ENCODE peak calls at places on chromosomes 16 and 17, in four cellular contexts. Q, T, Y and N are unnamed samples.

GRCh38 chr17:69287168-69287567 is 39.8 kb downstream of the ABCA5 start:
- DNase-seq in Q (no peak), Y (no peak), T (no peak), N (peak)

GRCh38 chr17:2259769-2260536 is 43.6 kb downstream of the SMG6 start:
- DNase-seq in Q (no peak), T (no peak), Y (peak), N (peak)

GRCh38 chr17:81976332-81977210 is 858 bp upstream of the ASPSCR1 start:
- DNase-seq in T (no peak), Q (no peak), Y (peak), N (peak)

GRCh38 chr16:72443809-72444208 is 271.9 kb upstream of the PMFBP1 start:
- DNase-seq in Y (no peak), Q (no peak), T (no peak), N (no peak)

GRCh38 chr16:1550696-1551095 is 17.2 kb downstream of the TMEM204 start:
- DNase-seq in Q (no peak), T (no peak), Y (no peak), N (no peak)

GRCh38 chr17:35088911-35089845 is 25.7 kb upstream of the RFFL start:
- DNase-seq in T (peak), Y (peak), Q (peak), N (peak)

GRCh38 chr17:30299000-30299399 is 7.3 kb upstream of the BLMH start:
- DNase-seq in Q (no peak), T (no peak), Y (no peak), N (no peak)

GRCh38 chr16:63890072-63890471 is 1231.8 kb downstream of the CDH11 start:
- DNase-seq in Q (no peak), T (no peak), Y (no peak), N (peak)

GRCh38 chr16:68643227-68643626 is 1.9 kb upstream of the CDH3 start:
- DNase-seq in Y (no peak), T (no peak), Q (no peak), N (no peak)

GRCh38 chr17:73304971-73305786 is 6.6 kb downstream of the CDC42EP4 start:
- DNase-seq in Y (no peak), Q (peak), T (no peak), N (peak)

GRCh38 chr16:20957153-20957552 is 56.6 kb downstream of the LYRM1 start:
- DNase-seq in T (no peak), Y (no peak), Q (no peak), N (no peak)

GRCh38 chr17:44071198-44071520 is 624 bp downstream of the G6PC3 start:
- DNase-seq in T (no peak), Y (no peak), Q (no peak), N (peak)

GRCh38 chr16:50530277-50531236 is 17.6 kb upstream of the NKD1 start:
- DNase-seq in T (no peak), Y (no peak), Q (peak), N (no peak)

GRCh38 chr17:57530508-57530907 is 214.6 kb downstream of the CCDC182 start:
- DNase-seq in T (no peak), Y (no peak), Q (no peak), N (peak)

GRCh38 chr16:10122546-10122945 is 59.7 kb downstream of the GRIN2A start:
- DNase-seq in Y (no peak), Q (no peak), T (no peak), N (peak)

GRCh38 chr17:58277107-58277506 is 3.6 kb downstream of the MPO start:
- DNase-seq in Y (no peak), Q (peak), T (no peak), N (no peak)

GRCh38 chr17:59825533-59826316 is 67.0 kb downstream of the TUBD1 start:
- DNase-seq in T (no peak), Q (no peak), Y (no peak), N (peak)

GRCh38 chr17:75271955-75272847 is 1.2 kb upstream of the MIF4GD start:
- DNase-seq in Q (no peak), Y (no peak), T (no peak), N (no peak)

GRCh38 chr16:75452464-75453190 is 11.9 kb downstream of the TMEM170A start:
- DNase-seq in T (no peak), Y (no peak), Q (no peak), N (no peak)

GRCh38 chr16:85225291-85225690 is 113.0 kb upstream of the CIBAR2 start:
- DNase-seq in Y (no peak), T (no peak), Q (no peak), N (peak)

GRCh38 chr17:48624544-48625501 is 1.3 kb downstream of the HOXB9 start:
- DNase-seq in Q (no peak), T (no peak), Y (no peak), N (peak)

GRCh38 chr17:40909755-40910154 is 24.7 kb upstream of the KRT20 start:
- DNase-seq in T (peak), Y (no peak), Q (no peak), N (peak)

GRCh38 chr17:76672270-76672851 is 28.8 kb upstream of the ST6GALNAC1 start:
- DNase-seq in Q (no peak), T (no peak), Y (no peak), N (no peak)

GRCh38 chr17:82791532-82791931 is 39.7 kb downstream of the TBCD start:
- DNase-seq in Q (no peak), Y (no peak), T (no peak), N (peak)

GRCh38 chr16:2008631-2009301 is 855 bp downstream of the ZNF598 start:
- DNase-seq in Q (no peak), T (no peak), Y (no peak), N (peak)

GRCh38 chr16:69314534-69314933 is 3.4 kb downstream of the VPS4A start:
- DNase-seq in Q (no peak), T (no peak), Y (no peak), N (no peak)

GRCh38 chr16:67529639-67530012 is 997 bp downstream of the RIPOR1 start:
- DNase-seq in Q (no peak), Y (no peak), T (no peak), N (no peak)

GRCh38 chr17:46832945-46833839 is 14.7 kb upstream of the WNT3 start:
- DNase-seq in Y (no peak), T (no peak), Q (no peak), N (no peak)

GRCh38 chr16:54285414-54286066 is 1.0 kb downstream of the IRX3 start:
- DNase-seq in T (no peak), Y (no peak), Q (no peak), N (no peak)

GRCh38 chr17:5329784-5330557 is 47.9 kb downstream of the RABEP1 start:
- DNase-seq in T (no peak), Q (no peak), Y (no peak), N (peak)

GRCh38 chr16:30066882-30067583 is 1.5 kb downstream of the ALDOA start:
- DNase-seq in Y (no peak), T (no peak), Q (no peak), N (no peak)

GRCh38 chr16:80300876-80301275 is 239.9 kb upstream of the DYNLRB2 start:
- DNase-seq in T (no peak), Y (no peak), Q (no peak), N (no peak)

GRCh38 chr16:23149267-23149992 is at the start of gene USP31:
- DNase-seq in Y (peak), T (peak), Q (peak), N (peak)

GRCh38 chr16:84115919-84116719 is 623 bp downstream of the MBTPS1 start:
- DNase-seq in Q (no peak), Y (peak), T (no peak), N (peak)

GRCh38 chr16:1167276-1168107 is 14.6 kb downstream of the CACNA1H start:
- DNase-seq in T (no peak), Y (no peak), Q (no peak), N (no peak)

GRCh38 chr17:58156839-58157803 is 8.9 kb downstream of the OR4D1 start:
- DNase-seq in Q (no peak), T (no peak), Y (peak), N (peak)

GRCh38 chr17:49703557-49704277 is 4.0 kb downstream of the SLC35B1 start:
- DNase-seq in Y (no peak), T (no peak), Q (no peak), N (peak)

GRCh38 chr16:57889960-57890751 is 80.8 kb downstream of the CNGB1 start:
- DNase-seq in Y (no peak), Q (no peak), T (peak), N (peak)

GRCh38 chr16:54236761-54237160 is 49.8 kb downstream of the IRX3 start:
- DNase-seq in Q (no peak), Y (no peak), T (peak), N (no peak)

GRCh38 chr16:8717892-8718400 is 43.5 kb downstream of the ABAT start:
- DNase-seq in T (no peak), Q (no peak), Y (no peak), N (no peak)